ENCODE peak calls at places on chromosome 1, in ten cellular contexts. M is heart left ventricle, O is WTC11, C is GM23338, E is iris pigment epithelial cell, K is HT1080, S is putamen, L is KBM-7, A is gastrocnemius medialis, F is amygdala. Z is an unnamed sample.

GRCh38 chr1:208496467-208497371 is 252.5 kb upstream of the PLXNA2 start:
- DNase-seq in A (no peak), C (no peak), M (no peak), O (no peak), S (no peak), F (no peak), L (no peak), E (no peak), K (no peak), Z (no peak)

GRCh38 chr1:55685560-55685959 is 470.4 kb upstream of the USP24 start:
- DNase-seq in S (no peak), L (no peak), K (no peak), C (no peak), F (no peak), O (no peak), M (no peak), A (peak), E (no peak), Z (no peak)

GRCh38 chr1:201904579-201904978 is 15.9 kb downstream of the SHISA4 start:
- DNase-seq in C (peak), F (no peak), L (no peak), S (no peak), E (peak), K (peak), O (no peak), A (no peak), M (peak), Z (no peak)

GRCh38 chr1:186244825-186245224 is 130.2 kb downstream of the TPR start:
- DNase-seq in L (peak), A (no peak), M (no peak), E (no peak), O (peak), C (peak), S (no peak), F (no peak), K (peak), Z (no peak)

GRCh38 chr1:79877086-79877485 is 870.6 kb upstream of the ADGRL4 start:
- DNase-seq in L (no peak), O (no peak), C (no peak), A (no peak), K (no peak), E (no peak), S (no peak), F (no peak), M (no peak), Z (no peak)

GRCh38 chr1:89842547-89843278 is 21.9 kb downstream of the LRRC8D start:
- DNase-seq in L (no peak), C (no peak), F (peak), O (no peak), S (no peak), K (no peak), A (no peak), E (peak), M (peak), Z (peak)

GRCh38 chr1:164644774-164645634 is 86.0 kb downstream of the PBX1 start:
- DNase-seq in F (no peak), C (no peak), O (no peak), L (no peak), A (peak), K (no peak), E (peak), S (no peak), M (no peak), Z (no peak)

GRCh38 chr1:71047635-71048607 is at the start of gene PTGER3:
- DNase-seq in O (peak), M (peak), S (no peak), K (no peak), C (peak), F (no peak), L (peak), E (no peak), A (no peak), Z (peak)

GRCh38 chr1:8373547-8374270 is 55.8 kb downstream of the SLC45A1 start:
- DNase-seq in M (peak), A (peak), F (peak), O (no peak), C (peak), L (no peak), K (peak), E (peak), S (peak), Z (no peak)

GRCh38 chr1:25619101-25619890 is 2.7 kb downstream of the MAN1C1 start:
- DNase-seq in F (peak), M (peak), E (peak), K (peak), O (peak), A (no peak), L (peak), S (peak), C (peak), Z (no peak)

GRCh38 chr1:5099558-5099957 is 445.1 kb downstream of the AJAP1 start:
- DNase-seq in E (no peak), S (no peak), L (no peak), A (no peak), K (no peak), F (no peak), O (no peak), C (no peak), M (no peak), Z (no peak)

GRCh38 chr1:48873944-48874343 is 97.3 kb upstream of the BEND5 start:
- DNase-seq in M (no peak), E (no peak), F (peak), A (no peak), O (peak), L (no peak), K (no peak), C (peak), S (no peak), Z (no peak)

GRCh38 chr1:54577612-54578011 is 29.6 kb downstream of the ACOT11 start:
- DNase-seq in E (peak), L (no peak), A (peak), S (no peak), K (peak), M (peak), C (no peak), O (no peak), F (peak), Z (no peak)